ENCODE peak calls at places on chromosomes 3 and 15, in five cellular contexts. Z, Q, P, R and K are unnamed samples.

GRCh38 chr15:65376767-65377104 is 1.1 kb downstream of the IGDCC3 start:
- DNase-seq in Z (no peak), Q (no peak), P (no peak), R (no peak), K (peak; percentile 38)

GRCh38 chr3:101803152-101803782 is 24.3 kb downstream of the NXPE3 start:
- DNase-seq in Q (no peak), Z (peak; percentile 36), P (no peak), R (peak; percentile 74), K (peak; percentile 53)

GRCh38 chr3:119184808-119185690 is 11.7 kb downstream of the UPK1B start:
- DNase-seq in Z (no peak), P (no peak), R (peak; percentile 12), Q (no peak), K (no peak)

GRCh38 chr15:92606126-92606835 is 49.3 kb downstream of the FAM174B start:
- DNase-seq in R (no peak), P (no peak), Q (no peak), Z (no peak), K (no peak)

GRCh38 chr3:4587838-4588105 is 94.6 kb downstream of the ITPR1 start:
- DNase-seq in P (no peak), R (no peak), Z (no peak), Q (no peak), K (no peak)

GRCh38 chr3:47523310-47524073 is 10.0 kb upstream of the ELP6 start:
- DNase-seq in Z (no peak), Q (no peak), R (no peak), P (no peak), K (no peak)

GRCh38 chr15:29674661-29675533 is 147.4 kb downstream of the TJP1 start:
- DNase-seq in Z (peak; percentile 60), Q (peak; percentile 93), R (peak; percentile 46), P (no peak), K (peak; percentile 64)

GRCh38 chr15:96230557-96231181 is 99.8 kb upstream of the NR2F2 start:
- DNase-seq in Q (no peak), P (no peak), R (no peak), Z (no peak), K (no peak)

GRCh38 chr15:28900041-28900891 is 14.5 kb downstream of the APBA2 start:
- DNase-seq in Z (no peak), P (no peak), R (no peak), Q (no peak), K (no peak)

GRCh38 chr3:30112904-30113484 is 493.4 kb upstream of the TGFBR2 start:
- DNase-seq in Z (no peak), Q (no peak), R (peak; percentile 58), P (no peak), K (no peak)

GRCh38 chr3:140927711-140928110 is 13.9 kb upstream of the SLC25A36 start:
- DNase-seq in Q (no peak), P (no peak), R (no peak), Z (no peak), K (no peak)

GRCh38 chr3:165669967-165670366 is 167.3 kb downstream of the BCHE start:
- DNase-seq in R (no peak), Z (no peak), P (no peak), Q (no peak), K (no peak)

GRCh38 chr3:111152506-111152905 is 80.9 kb downstream of the NECTIN3 start:
- DNase-seq in P (no peak), R (no peak), Z (no peak), Q (no peak), K (no peak)

GRCh38 chr15:90037961-90038633 is 37.0 kb downstream of the ZNF710 start:
- DNase-seq in R (peak; percentile 52), Q (no peak), Z (no peak), P (peak; percentile 89), K (no peak)

GRCh38 chr3:70982700-70983140 is 600.8 kb downstream of the FOXP1 start:
- DNase-seq in Z (no peak), P (peak; percentile 37), R (no peak), Q (no peak), K (peak; percentile 14)

GRCh38 chr3:122284486-122284885 is 40.6 kb upstream of the CSTA start:
- DNase-seq in Q (no peak), R (no peak), Z (no peak), P (no peak), K (no peak)

GRCh38 chr3:19891740-19892139 is 42.3 kb downstream of the EFHB start:
- DNase-seq in P (no peak), R (no peak), Q (no peak), Z (no peak), K (no peak)

GRCh38 chr3:23203651-23204111 is 554 bp downstream of the UBE2E2 start:
- DNase-seq in Z (no peak), Q (peak; percentile 60), P (no peak), R (no peak), K (peak; percentile 27)

GRCh38 chr3:41277790-41278465 is 78.6 kb downstream of the CTNNB1 start:
- DNase-seq in P (no peak), Q (peak; percentile 59), Z (peak; percentile 28), R (peak; percentile 81), K (no peak)

GRCh38 chr3:46419816-46420215 is 12.8 kb downstream of the CCRL2 start:
- DNase-seq in Z (no peak), R (no peak), P (no peak), Q (no peak), K (no peak)

GRCh38 chr3:46422617-46423016 is 15.6 kb downstream of the CCRL2 start:
- DNase-seq in R (no peak), Z (no peak), P (no peak), Q (no peak), K (no peak)

GRCh38 chr3:46427929-46428833 is 21.1 kb downstream of the CCRL2 start:
- DNase-seq in Z (no peak), P (no peak), R (peak; percentile 10), Q (no peak), K (no peak)

GRCh38 chr3:46420931-46421330 is 13.9 kb downstream of the CCRL2 start:
- DNase-seq in P (no peak), R (no peak), Z (no peak), Q (no peak), K (no peak)

GRCh38 chr3:46423588-46423987 is 16.5 kb downstream of the CCRL2 start:
- DNase-seq in R (peak; percentile 3), P (no peak), Z (no peak), Q (no peak), K (no peak)
- TF ChIP-seq SUZ12 in R (no peak), P (no peak), Z (no peak), Q (no peak), K (no peak)

DNA sequence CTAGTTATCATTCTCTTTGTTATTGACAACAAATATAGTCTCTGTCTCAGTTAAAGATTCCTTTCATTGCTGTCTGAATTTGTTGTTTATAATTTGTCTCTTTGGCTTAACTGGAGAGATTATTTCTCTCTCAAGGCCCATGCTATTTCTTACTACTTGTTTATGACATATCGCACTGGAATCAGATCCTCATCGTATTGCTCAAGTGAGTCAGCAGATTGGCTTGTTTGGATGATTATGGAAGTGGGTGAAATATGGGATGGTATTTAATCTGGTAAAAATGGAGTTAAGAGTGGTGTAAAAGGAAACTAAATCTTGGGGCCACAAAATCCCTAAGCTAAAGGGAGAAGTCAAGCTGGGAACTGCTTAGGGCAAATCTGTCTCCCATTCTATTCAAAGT is 613.1 kb downstream of the SI start:
- DNase-seq in P (no peak), Q (no peak), R (no peak), Z (no peak), K (no peak)
- TF ChIP-seq SUZ12 in P (no peak), Q (no peak), R (no peak), Z (no peak), K (no peak)

GRCh38 chr3:38459499-38460048 is 5.9 kb downstream of the ACVR2B start:
- DNase-seq in P (no peak), Z (no peak), R (no peak), Q (no peak), K (no peak)

GRCh38 chr3:38457111-38458003 is 3.7 kb downstream of the ACVR2B start:
- DNase-seq in Z (no peak), P (no peak), Q (no peak), R (no peak), K (no peak)

GRCh38 chr3:38458796-38459498 is 5.3 kb downstream of the ACVR2B start:
- DNase-seq in Q (no peak), R (no peak), Z (no peak), P (no peak), K (no peak)

GRCh38 chr3:38461086-38461390 is 7.3 kb downstream of the ACVR2B start:
- DNase-seq in P (no peak), Q (no peak), R (no peak), Z (no peak), K (no peak)

GRCh38 chr3:38460377-38461085 is 6.8 kb downstream of the ACVR2B start:
- DNase-seq in R (no peak), Z (no peak), Q (no peak), P (no peak), K (no peak)
- TF ChIP-seq SUZ12 in R (no peak), Z (no peak), Q (no peak), P (no peak), K (no peak)

GRCh38 chr3:109679672-109680071 is 342.3 kb upstream of the DPPA4 start:
- DNase-seq in P (no peak), Q (no peak), R (no peak), Z (no peak), K (no peak)

GRCh38 chr3:109685084-109686079 is 348.0 kb upstream of the DPPA4 start:
- DNase-seq in R (no peak), P (no peak), Q (no peak), Z (no peak), K (no peak)

GRCh38 chr3:109678600-109678999 is 341.3 kb upstream of the DPPA4 start:
- DNase-seq in Q (no peak), R (no peak), P (no peak), Z (no peak), K (no peak)

GRCh38 chr3:109687626-109688025 is 350.3 kb upstream of the DPPA4 start:
- DNase-seq in R (no peak), Q (no peak), P (no peak), Z (no peak), K (no peak)

DNA sequence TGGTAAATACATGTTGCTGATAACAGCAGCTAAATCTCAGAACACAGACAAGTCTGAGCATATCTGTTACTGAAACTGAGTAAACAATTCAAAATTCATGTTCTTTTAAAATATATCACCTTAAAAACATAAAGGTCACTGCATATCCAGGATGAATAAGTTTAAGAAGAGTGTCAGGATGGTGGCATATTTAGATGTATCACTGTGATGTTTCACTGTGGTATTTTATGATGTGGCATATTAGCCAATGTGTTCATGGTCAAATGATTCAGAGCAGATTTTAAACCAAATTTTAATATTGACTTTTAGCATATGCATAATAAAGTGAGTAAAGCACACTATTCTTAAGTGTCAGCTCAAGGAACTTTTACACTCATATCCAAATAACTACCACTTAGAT is 346.4 kb upstream of the DPPA4 start:
- DNase-seq in Q (no peak), P (no peak), R (no peak), Z (no peak), K (no peak)
- TF ChIP-seq SUZ12 in Q (no peak), P (no peak), R (no peak), Z (no peak), K (no peak)